ENCODE peak calls at places on chromosomes 1 and 21, in nine cellular contexts. Y, P, E, I, W, Q, D, K and U are unnamed samples.

GRCh38 chr1:151058682-151059341 is 610 bp downstream of the CDC42SE1 start:
- DNase-seq in E (no peak), K (peak; percentile 27), Y (peak; percentile 45), P (no peak), I (peak; percentile 76), W (peak; percentile 19), Q (peak; percentile 76), D (peak; percentile 88), U (peak; percentile 28)

GRCh38 chr1:218374972-218375371 is 29.8 kb downstream of the TGFB2 start:
- DNase-seq in E (no peak), D (no peak), Y (no peak), I (no peak), Q (no peak), W (peak; percentile 56), P (peak; percentile 83), K (peak; percentile 44), U (peak; percentile 54)

GRCh38 chr1:179938752-179939151 is 15.9 kb upstream of the CEP350 start:
- DNase-seq in P (no peak), I (no peak), K (peak; percentile 81), E (no peak), Y (peak; percentile 15), Q (no peak), D (no peak), W (peak; percentile 36), U (peak; percentile 81)

GRCh38 chr1:206513312-206514111 is 6.2 kb downstream of the RASSF5 start:
- DNase-seq in K (peak; percentile 97), P (peak; percentile 86), I (no peak), W (peak; percentile 87), Q (no peak), Y (no peak), D (no peak), E (peak; percentile 86), U (peak; percentile 88)

GRCh38 chr1:101112051-101112770 is 86.6 kb upstream of the DPH5 start:
- DNase-seq in I (no peak), Y (no peak), D (no peak), K (no peak), P (no peak), E (peak; percentile 19), W (no peak), Q (no peak), U (peak; percentile 26)

GRCh38 chr1:170791941-170792340 is 128.0 kb downstream of the PRRX1 start:
- DNase-seq in Q (no peak), E (no peak), P (no peak), I (no peak), Y (no peak), K (peak; percentile 19), W (peak; percentile 4), D (no peak), U (no peak)

GRCh38 chr1:27343639-27344025 is 1.8 kb downstream of the SYTL1 start:
- DNase-seq in I (no peak), P (no peak), Q (no peak), E (no peak), W (no peak), K (no peak), Y (no peak), D (no peak), U (no peak)

GRCh38 chr1:54610048-54610447 is 13.3 kb downstream of the FAM151A start:
- DNase-seq in I (peak; percentile 80), W (peak; percentile 26), E (no peak), Q (peak; percentile 88), D (no peak), Y (no peak), P (peak; percentile 9), K (no peak), U (no peak)

GRCh38 chr1:21907079-21907418 is 30.1 kb downstream of the HSPG2 start:
- DNase-seq in W (no peak), K (no peak), D (no peak), E (no peak), Y (no peak), Q (no peak), P (no peak), I (no peak), U (no peak)

GRCh38 chr1:21904475-21904724 is 32.7 kb downstream of the HSPG2 start:
- DNase-seq in I (no peak), K (no peak), Q (no peak), E (no peak), W (no peak), P (no peak), D (no peak), Y (no peak), U (no peak)

GRCh38 chr1:21907737-21908136 is 29.4 kb downstream of the HSPG2 start:
- DNase-seq in E (no peak), D (no peak), P (no peak), W (no peak), Q (no peak), Y (no peak), I (no peak), K (no peak), U (no peak)

GRCh38 chr1:21904725-21905520 is 32.2 kb downstream of the HSPG2 start:
- DNase-seq in Y (no peak), D (peak; percentile 91), E (no peak), I (no peak), K (peak; percentile 81), Q (no peak), P (peak; percentile 88), W (peak; percentile 90), U (peak; percentile 97)

DNA sequence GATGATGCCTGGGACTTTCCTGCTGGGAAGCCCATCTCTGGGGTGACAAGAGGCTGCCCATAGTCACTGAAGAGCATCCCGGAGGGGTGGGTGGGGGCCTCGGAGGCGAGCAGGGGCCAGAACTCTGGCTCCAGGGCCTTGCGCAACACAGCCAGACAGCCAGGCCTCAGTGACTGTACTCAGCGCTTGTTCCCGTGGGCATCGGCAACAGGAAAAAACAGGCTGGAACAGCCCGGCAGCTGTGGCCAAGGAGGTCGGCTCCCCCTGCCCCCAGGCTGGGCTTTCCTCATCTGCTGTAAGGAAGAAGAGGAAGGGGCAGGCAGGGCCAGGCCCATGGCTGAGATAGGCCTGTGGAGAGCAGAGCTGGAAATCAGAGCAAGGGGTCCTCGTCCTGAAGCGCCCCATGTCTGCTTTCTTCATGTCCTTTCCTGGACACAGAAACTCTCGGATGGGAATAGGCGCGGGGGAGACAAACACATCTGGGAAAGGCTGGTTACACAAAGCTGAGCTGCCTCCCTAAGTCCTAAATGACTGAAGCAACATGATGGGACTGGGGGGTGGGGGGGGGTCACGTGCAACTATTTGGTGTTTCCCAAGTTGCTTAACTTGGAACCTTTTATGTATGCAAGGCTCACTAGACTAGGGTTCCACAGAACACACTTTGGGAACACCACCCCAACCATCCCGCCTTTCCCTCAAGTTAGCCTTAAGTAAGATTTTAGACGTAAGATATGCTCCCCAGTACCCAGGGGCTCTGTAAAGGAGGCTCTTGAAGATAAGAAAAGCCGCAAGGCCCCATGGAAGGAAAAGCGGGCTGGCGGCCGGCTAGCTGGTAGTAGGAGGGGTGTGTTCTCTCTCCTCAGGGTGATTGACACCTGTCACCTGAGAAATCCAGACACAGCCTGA is 30.7 kb downstream of the HSPG2 start:
- DNase-seq in I (no peak), D (no peak), Y (no peak), K (peak; percentile 68), W (peak; percentile 34), Q (no peak), P (no peak), E (peak; percentile 82), U (peak; percentile 92)
- H3K4me3 ChIP-seq in I (no peak overlapping the region), D (no peak overlapping the region), Y (no peak overlapping the region), K (no peak overlapping the region), W (no peak overlapping the region), Q (no peak overlapping the region), P (no peak overlapping the region), E (no peak overlapping the region), U (no peak overlapping the region)

GRCh38 chr1:204424621-204425020 is 13.0 kb upstream of the PPP1R15B start:
- DNase-seq in D (peak; percentile 18), P (no peak), K (no peak), Y (no peak), I (no peak), E (no peak), W (no peak), Q (no peak), U (no peak)

GRCh38 chr1:204427302-204427701 is 15.7 kb upstream of the PPP1R15B start:
- DNase-seq in P (no peak), W (no peak), E (no peak), D (no peak), K (no peak), I (no peak), Q (no peak), Y (no peak), U (no peak)

GRCh38 chr1:204426474-204426873 is 14.9 kb upstream of the PPP1R15B start:
- DNase-seq in D (no peak), I (no peak), W (no peak), E (no peak), Y (no peak), Q (no peak), K (no peak), P (no peak), U (no peak)

GRCh38 chr1:204429746-204430145 is 18.1 kb upstream of the PPP1R15B start:
- DNase-seq in P (no peak), I (peak; percentile 25), D (peak; percentile 15), Y (no peak), E (no peak), Q (no peak), W (no peak), K (no peak), U (no peak)

DNA sequence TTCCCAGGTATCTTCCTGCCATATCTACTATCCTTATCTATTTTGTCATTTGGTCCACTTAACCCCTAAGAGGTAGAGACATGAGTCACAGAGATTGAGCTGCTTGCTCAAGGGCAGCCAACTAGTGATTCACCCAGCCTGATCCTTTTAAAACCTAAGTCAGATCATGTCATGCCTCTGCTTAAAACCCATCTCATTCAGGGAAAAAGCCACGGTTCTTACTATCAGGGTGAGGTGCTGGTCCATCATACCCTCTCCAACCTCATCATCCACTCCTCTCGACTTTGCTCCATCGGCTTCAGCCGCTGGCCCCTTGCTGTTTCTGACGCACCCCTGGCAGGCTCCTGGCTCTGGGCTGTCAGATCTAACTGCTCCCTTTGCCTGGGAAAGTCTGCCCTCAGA is 14.4 kb upstream of the PPP1R15B start:
- DNase-seq in E (no peak), W (peak; percentile 89), Q (peak; percentile 58), K (peak; percentile 82), P (peak; percentile 44), D (peak; percentile 21), I (no peak), Y (no peak), U (peak; percentile 55)
- H3K4me3 ChIP-seq in E (no peak overlapping the region), W (no peak overlapping the region), Q (no peak overlapping the region), K (no peak overlapping the region), P (no peak overlapping the region), D (no peak overlapping the region), I (no peak overlapping the region), Y (no peak overlapping the region), U (no peak overlapping the region)

GRCh38 chr1:77283701-77284425 is 2.0 kb downstream of the AK5 start:
- DNase-seq in K (no peak), Y (no peak), E (no peak), I (no peak), P (no peak), W (peak; percentile 18), Q (no peak), D (no peak), U (no peak)
- H3K4me3 ChIP-seq in K (no peak overlapping the region), Y (no peak overlapping the region), E (no peak overlapping the region), I (peak overlapping the region; percentile 87), P (no peak overlapping the region), W (peak overlapping the region; percentile 91), Q (no peak overlapping the region), D (no peak overlapping the region), U (no peak overlapping the region)

GRCh38 chr21:16269497-16269896 is 539.7 kb downstream of the USP25 start:
- DNase-seq in Y (no peak), E (no peak), W (no peak), Q (no peak), K (no peak), D (no peak), P (no peak), I (no peak), U (no peak)

GRCh38 chr21:16262109-16262508 is 532.3 kb downstream of the USP25 start:
- DNase-seq in P (no peak), W (no peak), Y (no peak), I (no peak), D (no peak), Q (no peak), K (no peak), E (no peak), U (no peak)

GRCh38 chr21:16258834-16259611 is 529.2 kb downstream of the USP25 start:
- DNase-seq in D (no peak), P (no peak), E (no peak), Q (no peak), W (no peak), I (no peak), Y (no peak), K (no peak), U (no peak)

GRCh38 chr21:16264314-16264713 is 534.5 kb downstream of the USP25 start:
- DNase-seq in Y (no peak), Q (no peak), E (no peak), D (no peak), K (peak; percentile 53), I (no peak), P (no peak), W (no peak), U (peak; percentile 24)
- H3K4me3 ChIP-seq in Y (no peak overlapping the region), Q (no peak overlapping the region), E (no peak overlapping the region), D (no peak overlapping the region), K (peak overlapping the region; percentile 34), I (no peak overlapping the region), P (no peak overlapping the region), W (no peak overlapping the region), U (peak overlapping the region; percentile 13)